ENCODE peak calls at places on chromosome 6, in four cellular contexts. M is posterior cingulate gyrus, O is iPS-NIHi11, G is IMR-90. P is an unnamed sample.
A peak's percentile ranks its signal among the peaks of the same experiment; 100 is the strongest.

GRCh38 chr6:52499681-52500239 is 77.1 kb downstream of the TRAM2 start:
- DNase-seq in G (no peak), M (no peak), O (no peak), P (no peak)

GRCh38 chr6:155352812-155353211 is 38.5 kb upstream of the TFB1M start:
- DNase-seq in M (no peak), O (no peak), G (peak; percentile 90), P (no peak)

GRCh38 chr6:2756687-2757224 is 6.0 kb upstream of the MYLK4 start:
- DNase-seq in O (no peak), G (peak; percentile 60), M (no peak), P (no peak)

GRCh38 chr6:11492444-11493300 is 44.9 kb upstream of the TMEM170B start:
- DNase-seq in O (no peak), M (no peak), G (no peak), P (no peak)

GRCh38 chr6:257774-258173 is 34.5 kb upstream of the DUSP22 start:
- DNase-seq in O (no peak), M (no peak), G (no peak), P (no peak)

GRCh38 chr6:119446623-119447008 is 97.1 kb upstream of the MAN1A1 start:
- DNase-seq in M (no peak), G (peak; percentile 75), O (no peak), P (no peak)

GRCh38 chr6:41489284-41489851 is 56.8 kb upstream of the FOXP4 start:
- DNase-seq in O (no peak), G (peak; percentile 56), M (no peak), P (no peak)

GRCh38 chr6:85403331-85404015 is 46.4 kb upstream of the NT5E start:
- DNase-seq in G (peak; percentile 92), M (no peak), O (peak; percentile 37), P (peak; percentile 61)

GRCh38 chr6:26555505-26556262 is 17.5 kb downstream of the HMGN4 start:
- DNase-seq in O (no peak), G (peak; percentile 35), M (no peak), P (peak; percentile 66)

GRCh38 chr6:18362058-18362561 is 25.0 kb upstream of the RNF144B start:
- DNase-seq in G (peak; percentile 98), M (no peak), O (no peak), P (no peak)

GRCh38 chr6:160041608-160042007 is 72.7 kb downstream of the IGF2R start:
- DNase-seq in O (no peak), G (peak; percentile 70), M (peak; percentile 59), P (no peak)

GRCh38 chr6:70369332-70369950 is 43.9 kb upstream of the FAM135A start:
- DNase-seq in M (peak; percentile 68), O (peak; percentile 79), G (peak; percentile 68), P (peak; percentile 75)

GRCh38 chr6:168713839-168714238 is 272.9 kb downstream of the SMOC2 start:
- DNase-seq in O (peak; percentile 49), G (no peak), M (no peak), P (peak; percentile 34)

GRCh38 chr6:18492957-18493356 is 105.8 kb downstream of the RNF144B start:
- DNase-seq in O (no peak), M (no peak), G (no peak), P (no peak)

GRCh38 chr6:47047479-47048411 is 5.6 kb upstream of the ADGRF1 start:
- DNase-seq in O (peak; percentile 67), M (peak; percentile 33), G (peak; percentile 62), P (peak; percentile 92)

GRCh38 chr6:44034931-44035345 is 92.3 kb downstream of the MRPL14 start:
- DNase-seq in O (no peak), M (no peak), G (no peak), P (no peak)

GRCh38 chr6:20474756-20475542 is 59.3 kb upstream of the CDKAL1 start:
- DNase-seq in O (no peak), M (no peak), G (no peak), P (no peak)

GRCh38 chr6:105442369-105442768 is 39.5 kb upstream of the PREP start:
- DNase-seq in G (no peak), M (no peak), O (no peak), P (no peak)

GRCh38 chr6:41937472-41937871 is 4.1 kb downstream of the CCND3 start:
- DNase-seq in M (no peak), G (no peak), O (no peak), P (no peak)

GRCh38 chr6:89482136-89482535 is 49.2 kb downstream of the ANKRD6 start:
- DNase-seq in O (no peak), G (no peak), M (no peak), P (no peak)

GRCh38 chr6:167688123-167688522 is 138.6 kb upstream of the AFDN start:
- DNase-seq in G (no peak), O (no peak), M (no peak), P (no peak)

GRCh38 chr6:30947231-30947630 is 6.5 kb downstream of the MUCL3 start:
- DNase-seq in G (no peak), O (no peak), M (no peak), P (no peak)

GRCh38 chr6:30990422-30991086 is 7.0 kb downstream of the MUC21 start:
- DNase-seq in G (no peak), M (no peak), O (no peak), P (peak; percentile 39)

GRCh38 chr6:13203145-13203544 is 125.2 kb downstream of the TBC1D7 start:
- DNase-seq in O (no peak), M (no peak), G (no peak), P (no peak)

GRCh38 chr6:81144346-81144745 is 608.1 kb downstream of the TENT5A start:
- DNase-seq in M (no peak), O (no peak), G (peak; percentile 10), P (no peak)